ENCODE peak calls at places on chromosome 7, in seven cellular contexts. I is CD8-positive, alpha-beta T cell; M is fibroblast of mammary gland; N is endothelial cell of umbilical vein; S is naive thymus-derived CD8-positive, alpha-beta T cell; D is stimulated activated CD4-positive, alpha-beta T cell treated with anti-CD3 and anti-CD28 coated beads, Interleukin-15, amount 100 ng/mL, for 24 hours; B is WTC11. Q is an unnamed sample.

GRCh38 chr7:99380823-99381663 is 6.5 kb downstream of the ARPC1B start:
- DNase-seq in I (peak), M (no peak), N (no peak), S (peak), D (peak), B (no peak), Q (peak)

GRCh38 chr7:23254051-23254681 is 7.6 kb downstream of the GPNMB start:
- DNase-seq in I (no peak), M (peak), N (no peak), S (no peak), D (no peak), B (no peak), Q (no peak)

GRCh38 chr7:10588084-10588483 is 385.6 kb upstream of the PHF14 start:
- DNase-seq in I (no peak), M (no peak), N (no peak), S (no peak), D (no peak), B (no peak), Q (no peak)

GRCh38 chr7:17769918-17770317 is 170.4 kb downstream of the SNX13 start:
- DNase-seq in I (peak), M (peak), N (peak), S (peak), D (peak), B (peak), Q (peak)

GRCh38 chr7:20114463-20114862 is 102.7 kb downstream of the MACC1 start:
- DNase-seq in I (no peak), M (peak), N (no peak), S (no peak), D (no peak), B (no peak), Q (no peak)

GRCh38 chr7:45500257-45500656 is 73.9 kb upstream of the ADCY1 start:
- DNase-seq in I (no peak), M (no peak), N (no peak), S (no peak), D (no peak), B (no peak), Q (no peak)

GRCh38 chr7:155808551-155809331 is 3.5 kb downstream of the SHH start:
- DNase-seq in I (no peak), M (no peak), N (no peak), S (no peak), D (no peak), B (no peak), Q (no peak)

GRCh38 chr7:141550694-141551079 is 523 bp upstream of the AGK start:
- DNase-seq in I (no peak), M (peak), N (peak), S (no peak), D (no peak), B (peak), Q (no peak)

GRCh38 chr7:112014347-112014746 is 191.9 kb downstream of the DOCK4 start:
- DNase-seq in I (no peak), M (no peak), N (no peak), S (no peak), D (no peak), B (no peak), Q (no peak)

GRCh38 chr7:154874409-154875113 is 128.4 kb downstream of the PAXIP1 start:
- DNase-seq in I (no peak), M (no peak), N (no peak), S (no peak), D (no peak), B (no peak), Q (no peak)

GRCh38 chr7:129975309-129975708 is 22.5 kb upstream of the UBE2H start:
- DNase-seq in I (no peak), M (no peak), N (no peak), S (no peak), D (no peak), B (no peak), Q (no peak)

GRCh38 chr7:105268511-105269392 is 120.0 kb downstream of the SRPK2 start:
- DNase-seq in I (no peak), M (peak), N (peak), S (no peak), D (no peak), B (no peak), Q (no peak)

GRCh38 chr7:78189762-78190161 is 391.2 kb downstream of the PHTF2 start:
- DNase-seq in I (no peak), M (no peak), N (no peak), S (no peak), D (no peak), B (no peak), Q (no peak)

GRCh38 chr7:71775648-71776047 is 636.5 kb downstream of the CALN1 start:
- DNase-seq in I (no peak), M (peak), N (no peak), S (no peak), D (no peak), B (no peak), Q (no peak)

GRCh38 chr7:103689262-103689661 is 243.3 kb upstream of the SLC26A5 start:
- DNase-seq in I (no peak), M (peak), N (no peak), S (no peak), D (no peak), B (no peak), Q (no peak)

GRCh38 chr7:2734761-2735571 is 47.0 kb downstream of the AMZ1 start:
- DNase-seq in I (no peak), M (no peak), N (peak), S (no peak), D (no peak), B (peak), Q (no peak)

GRCh38 chr7:120550494-120551048 is 277.6 kb downstream of the KCND2 start:
- DNase-seq in I (no peak), M (peak), N (no peak), S (no peak), D (no peak), B (no peak), Q (no peak)

GRCh38 chr7:51634025-51634424 is 317.4 kb upstream of the COBL start:
- DNase-seq in I (no peak), M (no peak), N (no peak), S (no peak), D (no peak), B (no peak), Q (no peak)

GRCh38 chr7:473211-473734 is 46.4 kb downstream of the PDGFA start:
- DNase-seq in I (no peak), M (no peak), N (no peak), S (no peak), D (no peak), B (peak), Q (no peak)

GRCh38 chr7:25968205-25968993 is 183.6 kb upstream of the NFE2L3 start:
- DNase-seq in I (no peak), M (no peak), N (no peak), S (no peak), D (peak), B (no peak), Q (peak)